ENCODE peak calls at places on chromosomes 11 and 22, in four cellular contexts. One of them, this sample, is unnamed.

GRCh38 chr11:133384731-133385130 is 147.6 kb downstream of the OPCML start:
- DNase-seq in lower leg skin: no peak
- DNase-seq in progenitor cell of endocrine pancreas: no peak
- DNase-seq in CD14-positive monocyte: no peak
- DNase-seq in this sample: no peak

GRCh38 chr11:72641900-72642814 is 32.1 kb downstream of the PDE2A start:
- DNase-seq in lower leg skin: no peak
- DNase-seq in progenitor cell of endocrine pancreas: peak
- DNase-seq in CD14-positive monocyte: no peak
- DNase-seq in this sample: no peak

GRCh38 chr11:6566704-6567370 is 36.6 kb downstream of the RRP8 start:
- DNase-seq in lower leg skin: no peak
- DNase-seq in progenitor cell of endocrine pancreas: no peak
- DNase-seq in CD14-positive monocyte: no peak
- DNase-seq in this sample: no peak

GRCh38 chr11:70352601-70353000 is 45.7 kb upstream of the CTTN start:
- DNase-seq in lower leg skin: no peak
- DNase-seq in progenitor cell of endocrine pancreas: no peak
- DNase-seq in CD14-positive monocyte: no peak
- DNase-seq in this sample: no peak

GRCh38 chr22:45957826-45958225 is 19.1 kb downstream of the WNT7B start:
- DNase-seq in lower leg skin: no peak
- DNase-seq in progenitor cell of endocrine pancreas: no peak
- DNase-seq in CD14-positive monocyte: no peak
- DNase-seq in this sample: no peak

GRCh38 chr11:69925366-69926196 is 106.4 kb upstream of the FGF3 start:
- DNase-seq in lower leg skin: no peak
- DNase-seq in progenitor cell of endocrine pancreas: no peak
- DNase-seq in CD14-positive monocyte: peak
- DNase-seq in this sample: no peak

GRCh38 chr11:65851083-65851579 is 6.8 kb downstream of the CFL1 start:
- DNase-seq in lower leg skin: no peak
- DNase-seq in progenitor cell of endocrine pancreas: no peak
- DNase-seq in CD14-positive monocyte: no peak
- DNase-seq in this sample: no peak

GRCh38 chr22:42820075-42820763 is 36.9 kb downstream of the ARFGAP3 start:
- DNase-seq in lower leg skin: no peak
- DNase-seq in progenitor cell of endocrine pancreas: no peak
- DNase-seq in CD14-positive monocyte: no peak
- DNase-seq in this sample: no peak

GRCh38 chr22:41842996-41843970 is 10.4 kb downstream of the SREBF2 start:
- DNase-seq in lower leg skin: no peak
- DNase-seq in progenitor cell of endocrine pancreas: no peak
- DNase-seq in CD14-positive monocyte: no peak
- DNase-seq in this sample: no peak

GRCh38 chr22:28116261-28116673 is 197.2 kb upstream of the PITPNB start:
- DNase-seq in lower leg skin: peak
- DNase-seq in progenitor cell of endocrine pancreas: no peak
- DNase-seq in CD14-positive monocyte: no peak
- DNase-seq in this sample: no peak

GRCh38 chr11:132607575-132607974 is 924.7 kb downstream of the OPCML start:
- DNase-seq in lower leg skin: no peak
- DNase-seq in progenitor cell of endocrine pancreas: no peak
- DNase-seq in CD14-positive monocyte: no peak
- DNase-seq in this sample: no peak

GRCh38 chr11:65047581-65048422 is 6.8 kb downstream of the SAC3D1 start:
- DNase-seq in lower leg skin: no peak
- DNase-seq in progenitor cell of endocrine pancreas: no peak
- DNase-seq in CD14-positive monocyte: no peak
- DNase-seq in this sample: no peak

GRCh38 chr11:72776844-72777754 is 16.7 kb downstream of the STARD10 start:
- DNase-seq in lower leg skin: no peak
- DNase-seq in progenitor cell of endocrine pancreas: no peak
- DNase-seq in CD14-positive monocyte: no peak
- DNase-seq in this sample: no peak

GRCh38 chr11:111531687-111532364 is 8.7 kb upstream of the LAYN start:
- DNase-seq in lower leg skin: no peak
- DNase-seq in progenitor cell of endocrine pancreas: no peak
- DNase-seq in CD14-positive monocyte: peak
- DNase-seq in this sample: no peak

GRCh38 chr22:37021710-37022482 is 2.4 kb downstream of the MPST start:
- DNase-seq in lower leg skin: no peak
- DNase-seq in progenitor cell of endocrine pancreas: no peak
- DNase-seq in CD14-positive monocyte: no peak
- DNase-seq in this sample: peak

GRCh38 chr22:46352691-46353386 is 17.3 kb downstream of the TRMU start:
- DNase-seq in lower leg skin: no peak
- DNase-seq in progenitor cell of endocrine pancreas: no peak
- DNase-seq in CD14-positive monocyte: peak
- DNase-seq in this sample: no peak

GRCh38 chr11:20661445-20661844 is 7.9 kb upstream of the NELL1 start:
- DNase-seq in lower leg skin: no peak
- DNase-seq in progenitor cell of endocrine pancreas: no peak
- DNase-seq in CD14-positive monocyte: no peak
- DNase-seq in this sample: no peak